ENCODE peak calls at places on chromosomes 5 and 9, in five cellular contexts. Z is breast epithelium, Q is cardiac muscle cell, A is colonic mucosa, G is left lung. H is an unnamed sample. For H3K27me3, the result is how much of the 10 kb centered on the place peaks cover.

GRCh38 chr9:83920469-83920941 is 727 bp downstream of the KIF27 start:
- DNase-seq in Z (peak), Q (peak), A (peak), G (no peak), H (no peak)

GRCh38 chr9:124216474-124217176 is 41.1 kb upstream of the NEK6 start:
- DNase-seq in Z (peak), Q (no peak), A (peak), G (peak), H (peak)

GRCh38 chr9:117234178-117234577 is 180.7 kb downstream of the ASTN2 start:
- DNase-seq in Z (no peak), Q (no peak), A (no peak), G (no peak), H (no peak)

GRCh38 chr9:1514241-1514640 is 464.1 kb downstream of the DMRT2 start:
- DNase-seq in Z (no peak), Q (no peak), A (no peak), G (no peak), H (no peak)

GRCh38 chr9:14307989-14308750 is 5.8 kb downstream of the NFIB start:
- DNase-seq in Z (no peak), Q (peak), A (no peak), G (no peak), H (no peak)

GRCh38 chr9:115524467-115525059 is 406.6 kb upstream of the TNC start:
- DNase-seq in Z (no peak), Q (peak), A (peak), G (no peak), H (no peak)

GRCh38 chr9:91214086-91214485 is 147.6 kb downstream of the AUH start:
- DNase-seq in Z (no peak), Q (peak), A (no peak), G (no peak), H (no peak)

GRCh38 chr9:99400184-99400731 is 178.2 kb downstream of the SEC61B start:
- DNase-seq in Z (no peak), Q (no peak), A (no peak), G (no peak), H (no peak)

GRCh38 chr5:137613554-137614265 is 114.6 kb upstream of the SPOCK1 start:
- DNase-seq in Z (no peak), Q (peak), A (no peak), G (no peak), H (no peak)

GRCh38 chr9:38318755-38319495 is 73.6 kb upstream of the ALDH1B1 start:
- DNase-seq in Z (no peak), Q (peak), A (no peak), G (no peak), H (no peak)

GRCh38 chr5:68292316-68292715 is 76.8 kb downstream of the PIK3R1 start:
- DNase-seq in Z (no peak), Q (no peak), A (no peak), G (no peak), H (no peak)

GRCh38 chr5:39905356-39905755 is 480.6 kb upstream of the DAB2 start:
- DNase-seq in Z (no peak), Q (peak), A (no peak), G (no peak), H (no peak)

GRCh38 chr9:135277219-135278201 is 190.0 kb downstream of the OLFM1 start:
- DNase-seq in Z (no peak), Q (no peak), A (no peak), G (peak), H (no peak)

GRCh38 chr9:81690251-81690851 is 1.0 kb upstream of the TLE1 start:
- DNase-seq in Z (peak), Q (no peak), A (peak), G (no peak), H (no peak)

DNA sequence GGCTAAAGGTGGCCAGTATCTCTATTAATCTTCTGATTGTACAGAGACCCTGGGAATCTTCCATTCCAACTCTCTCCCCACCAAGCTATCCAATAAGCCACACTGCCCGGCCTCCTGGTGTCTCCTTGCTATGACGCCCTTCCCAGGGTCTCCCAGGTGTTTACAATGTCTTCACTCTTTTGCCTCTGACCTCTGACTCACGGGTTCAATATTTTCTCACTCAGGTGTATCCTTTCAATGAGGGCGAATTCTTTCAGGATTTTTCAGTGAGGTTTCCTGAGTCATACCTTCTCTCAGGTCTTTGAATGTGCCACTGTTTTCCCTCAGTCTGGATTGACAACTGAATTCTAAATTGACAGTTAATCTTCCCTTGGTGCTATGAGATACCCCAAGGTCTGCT is 53.7 kb upstream of the IRX4 start:
- DNase-seq in Z (no peak), Q (no peak), A (no peak), G (no peak), H (no peak)
- H3K27ac ChIP-seq in Z (no peak), Q (no peak), A (no peak), G (no peak), H (no peak)

GRCh38 chr5:150163547-150164059 is 3.0 kb upstream of the CDX1 start:
- DNase-seq in Z (no peak), Q (peak), A (peak), G (no peak), H (no peak)
- TF ChIP-seq CTCF in Z (no peak), Q (peak), A (no peak), G (no peak), H (no peak)

GRCh38 chr9:113401027-113401792 is at the start of gene ALAD:
- DNase-seq in Z (peak), Q (peak), A (peak), G (peak), H (peak)
- H3K27me3 ChIP-seq in Z (under half), Q (under half), A (under half), G (under half), H (under half)

GRCh38 chr5:150162142-150162513 is 4.5 kb upstream of the CDX1 start:
- DNase-seq in Z (no peak), Q (no peak), A (peak), G (no peak), H (no peak)

GRCh38 chr5:150158170-150158949 is 2.7 kb upstream of the PDGFRB start:
- DNase-seq in Z (no peak), Q (peak), A (no peak), G (no peak), H (no peak)

GRCh38 chr5:150159741-150160179 is 4.1 kb upstream of the PDGFRB start:
- DNase-seq in Z (no peak), Q (peak), A (no peak), G (no peak), H (no peak)

GRCh38 chr5:150161242-150162141 is 5.1 kb upstream of the CDX1 start:
- DNase-seq in Z (peak), Q (peak), A (peak), G (peak), H (peak)

GRCh38 chr5:150160448-150161069 is 4.9 kb upstream of the PDGFRB start:
- DNase-seq in Z (no peak), Q (peak), A (no peak), G (no peak), H (no peak)
- H3K27ac ChIP-seq in Z (peak), Q (no peak), A (peak), G (peak), H (no peak)

DNA sequence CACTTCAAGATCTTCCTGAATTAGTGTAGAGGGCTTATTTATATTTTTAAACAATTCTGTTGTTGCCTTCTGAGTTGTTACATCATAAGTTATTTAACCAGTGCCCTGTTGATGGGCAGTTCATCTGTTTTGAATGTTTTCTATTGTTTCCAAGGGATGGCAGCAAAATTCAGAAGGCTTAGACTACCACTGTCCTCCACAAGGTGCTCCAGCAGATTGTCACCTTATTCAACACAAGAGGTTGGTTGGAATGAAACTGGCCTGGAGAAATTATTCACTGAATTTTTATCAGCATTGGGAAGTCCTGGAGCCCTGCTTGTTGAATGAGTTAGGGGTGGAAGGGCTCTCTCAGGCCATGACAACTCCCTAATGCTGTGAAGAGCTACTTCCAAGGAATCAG is 1.3 kb upstream of the KLHL9 start:
- DNase-seq in Z (no peak), Q (no peak), A (no peak), G (no peak), H (no peak)
- TF ChIP-seq CTCF in Z (no peak), Q (no peak), A (no peak), G (no peak), H (no peak)

GRCh38 chr9:136623849-136624183 is 38.9 kb upstream of the EGFL7 start:
- DNase-seq in Z (no peak), Q (no peak), A (peak), G (peak), H (no peak)
- H3K27me3 ChIP-seq in Z (under half), Q (under half), A (under half), G (under half), H (under half)

GRCh38 chr9:137543237-137543963 is 6.8 kb downstream of the PNPLA7 start:
- DNase-seq in Z (no peak), Q (no peak), A (no peak), G (no peak), H (no peak)

GRCh38 chr9:137542486-137542885 is 7.7 kb downstream of the PNPLA7 start:
- DNase-seq in Z (no peak), Q (no peak), A (no peak), G (no peak), H (no peak)

GRCh38 chr9:137545123-137545522 is 5.1 kb downstream of the PNPLA7 start:
- DNase-seq in Z (no peak), Q (peak), A (no peak), G (no peak), H (no peak)

GRCh38 chr9:137547687-137548543 is 2.3 kb downstream of the PNPLA7 start:
- DNase-seq in Z (peak), Q (no peak), A (no peak), G (no peak), H (no peak)

DNA sequence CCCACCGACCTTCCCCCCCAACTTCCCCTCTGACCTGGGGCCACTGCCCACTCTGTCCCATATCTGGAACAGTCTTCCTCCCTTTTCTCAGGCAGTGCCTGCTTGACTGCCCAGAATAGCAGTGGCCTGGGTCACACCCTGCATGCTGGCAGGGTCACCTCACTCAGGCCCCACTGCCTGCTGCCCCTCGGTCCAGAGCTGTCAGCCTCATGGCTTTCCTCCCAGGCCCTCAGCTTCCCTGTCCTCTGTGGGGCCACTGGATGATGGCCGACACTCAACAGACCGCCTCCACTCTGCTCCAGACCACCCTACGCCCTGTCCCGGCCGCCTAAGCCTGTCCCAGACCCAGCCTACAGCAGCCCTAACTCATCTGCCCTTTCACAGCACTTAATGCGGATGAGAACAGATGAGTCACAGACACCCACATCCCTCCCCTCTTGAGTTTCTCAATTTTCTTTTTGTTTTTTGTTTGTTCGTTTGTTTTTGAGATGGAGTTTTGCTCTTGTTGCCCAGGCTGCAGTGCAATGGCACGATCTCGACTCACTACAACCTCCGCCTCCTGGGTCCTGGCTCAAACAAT is 5.9 kb downstream of the PNPLA7 start:
- DNase-seq in Z (no peak), Q (peak), A (no peak), G (no peak), H (no peak)
- H3K27ac ChIP-seq in Z (peak), Q (no peak), A (no peak), G (no peak), H (no peak)

DNA sequence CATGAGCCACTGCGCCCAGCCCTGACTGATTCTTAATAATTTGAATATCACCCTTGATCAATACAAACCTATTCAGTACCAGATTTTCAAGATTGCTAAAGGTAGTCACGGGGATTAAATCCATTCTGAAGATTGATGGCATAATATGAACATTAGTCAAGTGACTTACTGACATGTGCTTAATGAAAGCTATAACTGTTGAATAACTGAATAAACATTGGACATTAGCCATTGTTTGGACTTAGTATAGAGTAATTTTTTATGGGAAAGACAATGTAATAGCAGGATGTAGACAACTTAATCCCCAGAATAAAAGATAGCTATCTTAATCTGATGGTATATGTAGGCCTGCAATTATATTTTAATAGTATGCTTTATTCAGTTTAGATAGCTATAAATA is 35.0 kb upstream of the VPS13A start:
- DNase-seq in Z (no peak), Q (no peak), A (no peak), G (no peak), H (no peak)
- TF ChIP-seq CTCF in Z (no peak), Q (no peak), A (no peak), G (no peak), H (no peak)

GRCh38 chr9:121499177-121499426 is 542 bp downstream of the GGTA1 start:
- DNase-seq in Z (no peak), Q (no peak), A (no peak), G (no peak), H (no peak)
- H3K27me3 ChIP-seq in Z (under half), Q (half or more), A (under half), G (under half), H (half or more)

DNA sequence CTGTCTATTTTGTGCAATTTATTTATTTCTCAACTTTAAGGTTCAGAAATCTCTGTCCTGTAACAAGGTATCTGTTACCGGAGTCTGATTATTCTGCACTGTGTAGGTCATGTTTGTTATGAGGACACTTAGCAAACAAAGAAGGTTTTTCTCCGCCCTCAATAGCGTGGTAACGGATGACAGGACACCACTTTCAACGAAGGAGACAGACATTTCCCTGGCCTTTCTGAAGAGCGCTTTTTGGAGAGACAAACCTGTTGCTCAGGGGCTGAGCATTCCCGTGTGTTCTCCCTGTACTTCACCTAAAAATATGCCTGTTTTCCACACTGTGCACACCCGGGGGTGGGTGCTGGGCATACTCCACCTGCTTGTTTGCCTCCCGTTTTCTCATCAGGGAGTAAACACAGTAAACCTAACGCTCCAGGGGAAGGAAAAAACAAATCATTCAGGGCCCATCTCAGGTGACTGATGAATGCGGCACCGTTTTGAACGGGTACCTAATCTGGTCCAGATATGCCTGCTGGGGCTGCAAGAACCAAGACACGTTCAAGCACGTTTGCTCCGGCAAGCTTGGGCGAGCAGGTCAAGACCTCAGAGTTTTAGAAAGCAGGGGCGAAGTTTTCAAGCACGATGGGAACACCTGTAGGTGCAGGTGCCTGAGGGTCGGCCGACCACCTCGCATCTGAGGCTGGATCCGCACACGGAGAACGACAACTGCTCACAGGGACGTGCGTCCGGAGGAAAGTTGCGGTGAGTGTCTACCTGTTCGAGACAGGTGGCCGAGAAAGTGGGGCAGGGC is 861 bp downstream of the RETREG1 start:
- DNase-seq in Z (no peak), Q (no peak), A (peak), G (no peak), H (no peak)
- H3K27ac ChIP-seq in Z (peak), Q (no peak), A (peak), G (no peak), H (peak)